ENCODE peak calls at places on chromosomes 5 and 9, in eight cellular contexts. M is activated CD8-positive, alpha-beta T cell treated with anti-CD3 and anti-CD28 coated beads, Interleukin-2, amount 10 ng/mL, durations not matched to agents 7 days and 5 days; B is EL; X is stomach; H is colonic mucosa; D is stimulated activated CD4-positive, alpha-beta T cell treated with anti-CD3 and anti-CD28 coated beads, Interleukin-1b, Interleukin-23, amount 100 ng/mL, for 1 hour; Z is D341Med; W is NCI-H1105. Q is an unnamed sample.

GRCh38 chr9:127771570-127772189 is 6.8 kb downstream of the SH2D3C start:
- DNase-seq in W (no peak), B (no peak), X (no peak), D (no peak), M (no peak), H (no peak), Z (no peak), Q (no peak)

GRCh38 chr5:154801083-154801482 is 45.9 kb downstream of the LARP1 start:
- DNase-seq in W (no peak), B (no peak), X (no peak), Z (no peak), M (no peak), H (no peak), D (no peak), Q (no peak)

GRCh38 chr9:137760426-137760825 is 117.2 kb upstream of the CACNA1B start:
- DNase-seq in X (no peak), Z (no peak), D (no peak), M (no peak), B (no peak), H (no peak), W (no peak), Q (no peak)

GRCh38 chr9:137482094-137482781 is 23.1 kb upstream of the NSMF start:
- DNase-seq in B (peak), X (peak), W (no peak), Z (no peak), M (no peak), D (no peak), H (no peak), Q (peak)

GRCh38 chr9:106745457-106745856 is 117.5 kb upstream of the ZNF462 start:
- DNase-seq in D (no peak), H (no peak), W (no peak), X (no peak), Z (no peak), B (peak), M (no peak), Q (no peak)

GRCh38 chr5:172173771-172174170 is 14.3 kb downstream of the STK10 start:
- DNase-seq in W (no peak), Z (no peak), B (peak), X (no peak), H (no peak), M (peak), D (no peak), Q (no peak)

GRCh38 chr9:18536554-18536953 is 62.6 kb downstream of the ADAMTSL1 start:
- DNase-seq in X (no peak), W (no peak), M (no peak), D (no peak), B (no peak), H (no peak), Z (no peak), Q (no peak)

GRCh38 chr9:112338561-112338960 is 5.1 kb upstream of the PTBP3 start:
- DNase-seq in B (peak), M (no peak), D (no peak), Z (no peak), W (no peak), X (no peak), H (no peak), Q (no peak)

GRCh38 chr5:137206030-137206715 is 293.0 kb downstream of the SPOCK1 start:
- DNase-seq in W (peak), B (peak), Z (no peak), M (no peak), X (peak), H (no peak), D (no peak), Q (no peak)

GRCh38 chr9:16461231-16461840 is 409.1 kb downstream of the BNC2 start:
- DNase-seq in M (no peak), X (no peak), H (no peak), D (no peak), W (no peak), B (no peak), Z (peak), Q (no peak)

GRCh38 chr9:10250200-10250599 is 362.6 kb downstream of the PTPRD start:
- DNase-seq in Z (no peak), X (no peak), M (no peak), B (no peak), H (no peak), D (no peak), W (no peak), Q (no peak)

GRCh38 chr5:54115768-54116403 is 194.5 kb downstream of the ARL15 start:
- DNase-seq in X (no peak), M (no peak), H (no peak), Z (peak), D (no peak), B (peak), W (no peak), Q (no peak)

GRCh38 chr5:138654281-138654867 is 79.2 kb upstream of the HSPA9 start:
- DNase-seq in B (peak), X (no peak), W (no peak), D (peak), Z (no peak), M (peak), H (no peak), Q (no peak)

GRCh38 chr9:136787690-136788400 is 3.3 kb upstream of the TMEM141 start:
- DNase-seq in X (peak), Z (peak), H (peak), B (peak), D (no peak), W (peak), M (peak), Q (no peak)

GRCh38 chr5:139634541-139634940 is 13.6 kb upstream of the CXXC5 start:
- DNase-seq in D (no peak), Z (no peak), H (no peak), X (no peak), B (no peak), M (no peak), W (no peak), Q (no peak)

GRCh38 chr9:122145462-122145861 is 14.1 kb downstream of the NDUFA8 start:
- DNase-seq in M (no peak), B (no peak), D (no peak), Z (no peak), W (no peak), X (no peak), H (no peak), Q (no peak)

GRCh38 chr5:44160443-44160842 is 228.8 kb downstream of the FGF10 start:
- DNase-seq in W (no peak), M (no peak), H (no peak), D (no peak), Z (no peak), B (no peak), X (no peak), Q (no peak)

GRCh38 chr9:118782790-118783463 is 586.3 kb downstream of the BRINP1 start:
- DNase-seq in Z (no peak), H (no peak), B (no peak), M (no peak), W (peak), X (no peak), D (no peak), Q (no peak)

GRCh38 chr5:141934099-141934844 is 10.6 kb downstream of the DELE1 start:
- DNase-seq in M (no peak), Z (no peak), H (peak), D (no peak), X (peak), W (peak), B (no peak), Q (no peak)

GRCh38 chr9:116151199-116151598 is 2.4 kb upstream of the PAPPA start:
- DNase-seq in X (no peak), M (no peak), D (no peak), H (no peak), W (no peak), B (no peak), Z (no peak), Q (no peak)

GRCh38 chr5:6228257-6229250 is 149.8 kb downstream of the MED10 start:
- DNase-seq in H (no peak), D (no peak), Z (no peak), W (no peak), X (no peak), M (no peak), B (no peak), Q (no peak)

GRCh38 chr9:92393686-92394085 is 10.7 kb downstream of the OGN start:
- DNase-seq in Z (no peak), X (no peak), H (no peak), W (no peak), B (peak), M (no peak), D (no peak), Q (no peak)

GRCh38 chr9:33415152-33416038 is 13.0 kb upstream of the AQP7 start:
- DNase-seq in Z (peak), B (peak), H (peak), X (peak), M (peak), W (peak), D (peak), Q (no peak)

GRCh38 chr5:150411245-150411979 is 1.3 kb downstream of the CD74 start:
- DNase-seq in Z (peak), W (no peak), M (peak), H (peak), X (peak), D (peak), B (no peak), Q (no peak)

GRCh38 chr5:111572561-111572960 is 60.2 kb upstream of the STARD4 start:
- DNase-seq in W (no peak), M (no peak), D (no peak), B (no peak), Z (no peak), H (no peak), X (no peak), Q (no peak)

GRCh38 chr5:142293486-142293885 is 31.3 kb downstream of the SPRY4 start:
- DNase-seq in Z (no peak), X (no peak), W (no peak), B (peak), M (no peak), H (no peak), D (no peak), Q (no peak)

GRCh38 chr5:140287776-140288521 is 15.0 kb downstream of the PFDN1 start:
- DNase-seq in B (no peak), M (no peak), X (no peak), H (no peak), D (no peak), Z (no peak), W (no peak), Q (no peak)

GRCh38 chr5:125372694-125373621 is 626.5 kb upstream of the ZNF608 start:
- DNase-seq in X (no peak), M (no peak), H (no peak), B (peak), D (no peak), Z (peak), W (peak), Q (peak)

GRCh38 chr9:91489391-91489899 is 65.8 kb upstream of the NFIL3 start:
- DNase-seq in X (no peak), H (no peak), W (no peak), Z (no peak), B (no peak), D (no peak), M (no peak), Q (peak)

GRCh38 chr5:134446938-134447337 is 35.3 kb upstream of the CDKN2AIPNL start:
- DNase-seq in W (no peak), M (no peak), H (peak), B (peak), X (no peak), D (no peak), Z (no peak), Q (no peak)

GRCh38 chr9:110933350-110934001 is 104.8 kb downstream of the LPAR1 start:
- DNase-seq in Z (no peak), M (no peak), H (no peak), D (no peak), B (no peak), W (no peak), X (no peak), Q (no peak)

Q was measured in GM04504.